ENCODE peak calls at places on chromosomes 1 and 21, in eight cellular contexts. One of them, this sample, is unnamed.

GRCh38 chr21:28266061-28266460 is 726.6 kb downstream of the LTN1 start:
- DNase-seq in endothelial cell of umbilical vein: no peak
- DNase-seq in GM23338: no peak
- DNase-seq in AG04450: no peak
- DNase-seq in neural progenitor cell: no peak
- DNase-seq in coronary artery: no peak
- DNase-seq in fibroblast of lung: peak
- DNase-seq in CD8-positive, alpha-beta memory T cell: no peak
- DNase-seq in this sample: no peak

GRCh38 chr1:22045604-22046228 is 6.8 kb upstream of the CDC42 start:
- DNase-seq in GM23338: no peak
- DNase-seq in neural progenitor cell: no peak
- DNase-seq in coronary artery: no peak
- DNase-seq in AG04450: no peak
- DNase-seq in endothelial cell of umbilical vein: no peak
- DNase-seq in fibroblast of lung: no peak
- DNase-seq in CD8-positive, alpha-beta memory T cell: no peak
- DNase-seq in this sample: no peak

GRCh38 chr1:14521602-14522001 is 76.9 kb upstream of the KAZN start:
- DNase-seq in GM23338: no peak
- DNase-seq in neural progenitor cell: no peak
- DNase-seq in AG04450: no peak
- DNase-seq in fibroblast of lung: peak
- DNase-seq in endothelial cell of umbilical vein: no peak
- DNase-seq in CD8-positive, alpha-beta memory T cell: no peak
- DNase-seq in coronary artery: peak
- DNase-seq in this sample: no peak

GRCh38 chr21:20045197-20045596 is 953.0 kb upstream of the NCAM2 start:
- DNase-seq in CD8-positive, alpha-beta memory T cell: no peak
- DNase-seq in AG04450: no peak
- DNase-seq in neural progenitor cell: no peak
- DNase-seq in endothelial cell of umbilical vein: no peak
- DNase-seq in coronary artery: no peak
- DNase-seq in GM23338: no peak
- DNase-seq in fibroblast of lung: no peak
- DNase-seq in this sample: no peak

GRCh38 chr1:117821782-117822447 is 107.5 kb downstream of the GDAP2 start:
- DNase-seq in GM23338: peak
- DNase-seq in endothelial cell of umbilical vein: peak
- DNase-seq in neural progenitor cell: no peak
- DNase-seq in fibroblast of lung: peak
- DNase-seq in coronary artery: no peak
- DNase-seq in AG04450: peak
- DNase-seq in CD8-positive, alpha-beta memory T cell: no peak
- DNase-seq in this sample: no peak

GRCh38 chr1:169106921-169107672 is 607 bp downstream of the ATP1B1 start:
- DNase-seq in neural progenitor cell: peak
- DNase-seq in GM23338: peak
- DNase-seq in AG04450: no peak
- DNase-seq in endothelial cell of umbilical vein: peak
- DNase-seq in fibroblast of lung: peak
- DNase-seq in CD8-positive, alpha-beta memory T cell: no peak
- DNase-seq in coronary artery: peak
- DNase-seq in this sample: no peak

GRCh38 chr1:216119600-216119999 is 303.6 kb downstream of the USH2A start:
- DNase-seq in AG04450: peak
- DNase-seq in endothelial cell of umbilical vein: no peak
- DNase-seq in CD8-positive, alpha-beta memory T cell: no peak
- DNase-seq in fibroblast of lung: peak
- DNase-seq in coronary artery: no peak
- DNase-seq in GM23338: peak
- DNase-seq in neural progenitor cell: peak
- DNase-seq in this sample: no peak

GRCh38 chr1:28437924-28438699 is 67.7 kb upstream of the RCC1 start:
- DNase-seq in CD8-positive, alpha-beta memory T cell: no peak
- DNase-seq in endothelial cell of umbilical vein: peak
- DNase-seq in GM23338: peak
- DNase-seq in AG04450: peak
- DNase-seq in neural progenitor cell: peak
- DNase-seq in fibroblast of lung: peak
- DNase-seq in coronary artery: peak
- DNase-seq in this sample: no peak

GRCh38 chr1:109256085-109256484 is 6.7 kb downstream of the CELSR2 start:
- DNase-seq in CD8-positive, alpha-beta memory T cell: no peak
- DNase-seq in coronary artery: peak
- DNase-seq in AG04450: no peak
- DNase-seq in fibroblast of lung: no peak
- DNase-seq in GM23338: no peak
- DNase-seq in endothelial cell of umbilical vein: no peak
- DNase-seq in neural progenitor cell: no peak
- DNase-seq in this sample: no peak

GRCh38 chr1:204438628-204439027 is 27.0 kb upstream of the PPP1R15B start:
- DNase-seq in GM23338: no peak
- DNase-seq in fibroblast of lung: peak
- DNase-seq in coronary artery: peak
- DNase-seq in neural progenitor cell: no peak
- DNase-seq in endothelial cell of umbilical vein: peak
- DNase-seq in CD8-positive, alpha-beta memory T cell: no peak
- DNase-seq in AG04450: peak
- DNase-seq in this sample: no peak

GRCh38 chr1:108049083-108049819 is 84.3 kb upstream of the VAV3 start:
- DNase-seq in AG04450: no peak
- DNase-seq in CD8-positive, alpha-beta memory T cell: no peak
- DNase-seq in endothelial cell of umbilical vein: no peak
- DNase-seq in GM23338: peak
- DNase-seq in coronary artery: no peak
- DNase-seq in fibroblast of lung: no peak
- DNase-seq in neural progenitor cell: peak
- DNase-seq in this sample: no peak

GRCh38 chr21:35323947-35324346 is 274.8 kb upstream of the RUNX1 start:
- DNase-seq in endothelial cell of umbilical vein: no peak
- DNase-seq in CD8-positive, alpha-beta memory T cell: no peak
- DNase-seq in AG04450: no peak
- DNase-seq in coronary artery: no peak
- DNase-seq in GM23338: no peak
- DNase-seq in fibroblast of lung: peak
- DNase-seq in neural progenitor cell: no peak
- DNase-seq in this sample: no peak

GRCh38 chr1:160588468-160588867 is 9.2 kb upstream of the CD84 start:
- DNase-seq in neural progenitor cell: no peak
- DNase-seq in AG04450: no peak
- DNase-seq in CD8-positive, alpha-beta memory T cell: no peak
- DNase-seq in coronary artery: no peak
- DNase-seq in GM23338: no peak
- DNase-seq in fibroblast of lung: no peak
- DNase-seq in endothelial cell of umbilical vein: no peak
- DNase-seq in this sample: no peak

GRCh38 chr1:200029624-200030074 is 2.1 kb downstream of the NR5A2 start:
- DNase-seq in coronary artery: peak
- DNase-seq in fibroblast of lung: no peak
- DNase-seq in CD8-positive, alpha-beta memory T cell: no peak
- DNase-seq in GM23338: peak
- DNase-seq in AG04450: no peak
- DNase-seq in neural progenitor cell: no peak
- DNase-seq in endothelial cell of umbilical vein: no peak
- DNase-seq in this sample: no peak

GRCh38 chr1:219503549-219503948 is 109.4 kb downstream of the ZC3H11B start:
- DNase-seq in GM23338: no peak
- DNase-seq in neural progenitor cell: no peak
- DNase-seq in fibroblast of lung: no peak
- DNase-seq in CD8-positive, alpha-beta memory T cell: no peak
- DNase-seq in endothelial cell of umbilical vein: no peak
- DNase-seq in AG04450: no peak
- DNase-seq in coronary artery: no peak
- DNase-seq in this sample: no peak

GRCh38 chr1:215566556-215567490 is at the start of gene KCTD3:
- DNase-seq in AG04450: no peak
- DNase-seq in neural progenitor cell: peak
- DNase-seq in fibroblast of lung: peak
- DNase-seq in endothelial cell of umbilical vein: peak
- DNase-seq in CD8-positive, alpha-beta memory T cell: no peak
- DNase-seq in coronary artery: peak
- DNase-seq in GM23338: peak
- DNase-seq in this sample: peak

GRCh38 chr21:37502947-37503346 is 136.4 kb downstream of the DYRK1A start:
- DNase-seq in neural progenitor cell: no peak
- DNase-seq in fibroblast of lung: no peak
- DNase-seq in endothelial cell of umbilical vein: no peak
- DNase-seq in coronary artery: no peak
- DNase-seq in CD8-positive, alpha-beta memory T cell: no peak
- DNase-seq in GM23338: no peak
- DNase-seq in AG04450: no peak
- DNase-seq in this sample: no peak

GRCh38 chr1:24908591-24909259 is 21.4 kb downstream of the RUNX3 start:
- DNase-seq in neural progenitor cell: no peak
- DNase-seq in CD8-positive, alpha-beta memory T cell: no peak
- DNase-seq in AG04450: no peak
- DNase-seq in endothelial cell of umbilical vein: no peak
- DNase-seq in GM23338: no peak
- DNase-seq in fibroblast of lung: no peak
- DNase-seq in coronary artery: no peak
- DNase-seq in this sample: no peak

GRCh38 chr1:68495532-68495931 is 1.4 kb downstream of the DEPDC1 start:
- DNase-seq in coronary artery: no peak
- DNase-seq in neural progenitor cell: no peak
- DNase-seq in endothelial cell of umbilical vein: peak
- DNase-seq in GM23338: no peak
- DNase-seq in CD8-positive, alpha-beta memory T cell: no peak
- DNase-seq in AG04450: no peak
- DNase-seq in fibroblast of lung: peak
- DNase-seq in this sample: no peak

GRCh38 chr1:223700942-223701637 is 11.2 kb upstream of the CAPN2 start:
- DNase-seq in neural progenitor cell: no peak
- DNase-seq in CD8-positive, alpha-beta memory T cell: no peak
- DNase-seq in AG04450: peak
- DNase-seq in endothelial cell of umbilical vein: peak
- DNase-seq in GM23338: no peak
- DNase-seq in fibroblast of lung: peak
- DNase-seq in coronary artery: peak
- DNase-seq in this sample: no peak

GRCh38 chr1:91764471-91765115 is 121.4 kb downstream of the TGFBR3 start:
- DNase-seq in coronary artery: no peak
- DNase-seq in AG04450: no peak
- DNase-seq in CD8-positive, alpha-beta memory T cell: no peak
- DNase-seq in neural progenitor cell: peak
- DNase-seq in fibroblast of lung: no peak
- DNase-seq in endothelial cell of umbilical vein: no peak
- DNase-seq in GM23338: peak
- DNase-seq in this sample: no peak

GRCh38 chr1:14571810-14572767 is 26.4 kb upstream of the KAZN start:
- DNase-seq in fibroblast of lung: no peak
- DNase-seq in AG04450: no peak
- DNase-seq in neural progenitor cell: peak
- DNase-seq in coronary artery: no peak
- DNase-seq in GM23338: peak
- DNase-seq in CD8-positive, alpha-beta memory T cell: no peak
- DNase-seq in endothelial cell of umbilical vein: no peak
- DNase-seq in this sample: no peak

DNA sequence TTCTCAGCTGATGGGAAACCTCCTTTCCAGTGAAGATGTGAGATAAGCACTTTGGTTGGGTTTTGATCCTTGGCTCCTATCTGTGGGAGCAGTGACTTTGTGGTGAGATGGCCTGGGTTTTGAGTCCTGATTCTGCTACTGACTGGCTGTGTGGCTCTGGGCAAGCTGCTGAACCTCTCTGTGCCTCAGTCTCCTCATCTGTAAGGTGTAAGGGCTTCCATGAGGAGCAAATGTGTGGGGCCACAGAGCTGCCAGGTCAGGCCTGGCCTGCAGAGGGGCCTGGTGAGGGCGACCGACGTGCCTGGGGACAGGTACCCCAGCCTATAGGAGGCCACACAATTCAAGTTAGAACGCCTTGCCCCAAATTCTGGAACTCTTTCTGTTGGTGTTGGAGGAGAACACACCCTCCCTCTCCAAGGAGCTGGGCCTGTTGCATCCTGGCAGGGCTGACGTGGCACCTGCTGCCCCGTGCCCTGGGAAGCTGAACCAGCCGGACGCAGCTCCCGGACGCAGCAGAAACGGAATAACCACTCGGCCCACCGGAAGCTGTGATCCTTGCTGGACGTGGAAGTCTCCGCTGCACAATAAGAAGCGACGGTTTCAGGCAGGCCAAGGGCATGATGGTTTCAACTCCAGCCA is 62.7 kb downstream of the AGPAT3 start:
- DNase-seq in GM23338: no peak
- DNase-seq in CD8-positive, alpha-beta memory T cell: no peak
- DNase-seq in fibroblast of lung: no peak
- DNase-seq in endothelial cell of umbilical vein: no peak
- DNase-seq in coronary artery: no peak
- DNase-seq in neural progenitor cell: no peak
- DNase-seq in AG04450: no peak
- DNase-seq in this sample: no peak
- H3K27ac ChIP-seq in GM23338: no peak
- H3K27ac ChIP-seq in CD8-positive, alpha-beta memory T cell: no peak
- H3K27ac ChIP-seq in fibroblast of lung: no peak
- H3K27ac ChIP-seq in endothelial cell of umbilical vein: no peak
- H3K27ac ChIP-seq in coronary artery: no peak
- H3K27ac ChIP-seq in neural progenitor cell: no peak
- H3K27ac ChIP-seq in AG04450: no peak
- H3K27ac ChIP-seq in this sample: no peak

GRCh38 chr1:116273042-116273783 is 99.8 kb upstream of the ATP1A1 start:
- DNase-seq in fibroblast of lung: no peak
- DNase-seq in AG04450: no peak
- DNase-seq in neural progenitor cell: peak
- DNase-seq in coronary artery: no peak
- DNase-seq in GM23338: no peak
- DNase-seq in endothelial cell of umbilical vein: no peak
- DNase-seq in CD8-positive, alpha-beta memory T cell: no peak
- DNase-seq in this sample: no peak
- H3K27ac ChIP-seq in fibroblast of lung: no peak
- H3K27ac ChIP-seq in AG04450: no peak
- H3K27ac ChIP-seq in neural progenitor cell: no peak
- H3K27ac ChIP-seq in coronary artery: no peak
- H3K27ac ChIP-seq in GM23338: no peak
- H3K27ac ChIP-seq in endothelial cell of umbilical vein: no peak
- H3K27ac ChIP-seq in CD8-positive, alpha-beta memory T cell: no peak
- H3K27ac ChIP-seq in this sample: no peak

GRCh38 chr1:99579691-99580171 is 66.2 kb upstream of the PALMD start:
- DNase-seq in AG04450: no peak
- DNase-seq in neural progenitor cell: no peak
- DNase-seq in endothelial cell of umbilical vein: peak
- DNase-seq in fibroblast of lung: no peak
- DNase-seq in GM23338: no peak
- DNase-seq in coronary artery: no peak
- DNase-seq in CD8-positive, alpha-beta memory T cell: no peak
- DNase-seq in this sample: no peak
- H3K27ac ChIP-seq in AG04450: no peak
- H3K27ac ChIP-seq in neural progenitor cell: no peak
- H3K27ac ChIP-seq in endothelial cell of umbilical vein: no peak
- H3K27ac ChIP-seq in fibroblast of lung: no peak
- H3K27ac ChIP-seq in GM23338: no peak
- H3K27ac ChIP-seq in coronary artery: no peak
- H3K27ac ChIP-seq in CD8-positive, alpha-beta memory T cell: no peak
- H3K27ac ChIP-seq in this sample: no peak

DNA sequence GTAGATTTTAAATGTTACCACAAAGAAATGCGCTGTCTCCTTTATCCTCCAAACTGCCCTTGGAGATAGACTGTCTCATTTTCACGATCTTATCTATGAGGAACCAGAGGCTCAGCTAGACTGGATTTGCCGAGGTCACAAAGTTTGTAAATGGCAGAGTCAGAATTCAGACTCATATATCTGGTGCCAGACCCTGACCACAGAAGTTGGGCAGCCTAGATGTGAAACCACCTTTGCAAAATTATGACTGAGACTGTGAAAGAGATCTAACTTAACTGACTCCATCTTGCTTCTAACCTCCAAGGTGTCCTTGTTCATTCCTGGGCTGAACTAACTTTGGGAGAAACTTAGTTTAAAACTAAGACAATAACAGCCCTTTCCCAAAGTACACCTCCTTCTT is 14.1 kb downstream of the CNR2 start:
- DNase-seq in CD8-positive, alpha-beta memory T cell: no peak
- DNase-seq in AG04450: no peak
- DNase-seq in neural progenitor cell: no peak
- DNase-seq in coronary artery: no peak
- DNase-seq in fibroblast of lung: no peak
- DNase-seq in GM23338: no peak
- DNase-seq in endothelial cell of umbilical vein: no peak
- DNase-seq in this sample: no peak
- H3K27ac ChIP-seq in CD8-positive, alpha-beta memory T cell: no peak
- H3K27ac ChIP-seq in AG04450: no peak
- H3K27ac ChIP-seq in neural progenitor cell: no peak
- H3K27ac ChIP-seq in coronary artery: no peak
- H3K27ac ChIP-seq in fibroblast of lung: no peak
- H3K27ac ChIP-seq in GM23338: no peak
- H3K27ac ChIP-seq in endothelial cell of umbilical vein: no peak
- H3K27ac ChIP-seq in this sample: no peak